ENCODE peak calls at places on chromosomes 13 and 19, in eight cellular contexts. U, F, L, O, P, J, B and Z are unnamed samples.

GRCh38 chr19:19405919-19406877 is 723 bp downstream of the GATAD2A start:
- DNase-seq in B (peak; percentile 52), J (peak; percentile 23), O (peak; percentile 49), L (peak; percentile 50), U (peak; percentile 78), F (peak; percentile 56), P (peak; percentile 52), Z (no peak)

GRCh38 chr19:13260883-13261653 is 110.9 kb downstream of the IER2 start:
- DNase-seq in F (no peak), L (peak; percentile 55), P (peak; percentile 90), U (no peak), O (peak; percentile 33), B (peak; percentile 68), J (peak; percentile 55), Z (peak; percentile 63)

GRCh38 chr19:41541990-41542584 is 33.9 kb upstream of the CEACAM21 start:
- DNase-seq in O (peak; percentile 73), B (peak; percentile 49), F (peak; percentile 54), U (peak; percentile 88), P (peak; percentile 86), L (peak; percentile 58), J (peak; percentile 32), Z (no peak)

GRCh38 chr13:24605923-24606372 is 74.3 kb upstream of the ATP12A start:
- DNase-seq in L (peak; percentile 74), P (peak; percentile 44), B (peak; percentile 44), J (peak; percentile 12), U (peak; percentile 72), F (no peak), O (no peak), Z (no peak)

GRCh38 chr13:108915634-108916497 is 286.5 kb downstream of the MYO16 start:
- DNase-seq in J (peak; percentile 81), B (peak; percentile 91), L (peak; percentile 92), P (peak; percentile 81), F (peak; percentile 68), O (peak; percentile 95), U (peak; percentile 87), Z (peak; percentile 82)

GRCh38 chr13:113564331-113565023 is 20.1 kb upstream of the TFDP1 start:
- DNase-seq in J (no peak), F (no peak), U (peak; percentile 31), O (peak; percentile 20), P (no peak), L (no peak), B (no peak), Z (no peak)

GRCh38 chr13:40221460-40222201 is 444.8 kb downstream of the FOXO1 start:
- DNase-seq in O (no peak), B (peak; percentile 69), F (no peak), P (peak; percentile 18), J (peak; percentile 3), L (peak; percentile 90), U (no peak), Z (peak; percentile 83)

GRCh38 chr13:44474122-44474910 is 100.7 kb downstream of the SERP2 start:
- DNase-seq in O (no peak), U (no peak), J (peak; percentile 22), F (no peak), L (peak; percentile 31), P (no peak), B (peak; percentile 17), Z (no peak)

GRCh38 chr19:4717966-4718701 is 5.5 kb downstream of the DPP9 start:
- DNase-seq in L (no peak), B (no peak), P (no peak), J (no peak), F (no peak), O (no peak), U (no peak), Z (no peak)

GRCh38 chr13:77717508-77717907 is 20.0 kb downstream of the SLAIN1 start:
- DNase-seq in O (no peak), P (no peak), U (no peak), B (no peak), F (no peak), L (no peak), J (no peak), Z (no peak)

GRCh38 chr19:19402656-19403372 is 2.7 kb upstream of the GATAD2A start:
- DNase-seq in L (peak; percentile 68), U (no peak), O (no peak), P (no peak), F (no peak), B (peak; percentile 52), J (no peak), Z (no peak)

GRCh38 chr13:19634129-19634740 is 776 bp downstream of the MPHOSPH8 start:
- DNase-seq in F (peak; percentile 34), B (peak; percentile 55), P (no peak), U (peak; percentile 53), O (peak; percentile 33), L (peak; percentile 50), J (peak; percentile 12), Z (no peak)

GRCh38 chr19:50264483-50265186 is 61.2 kb downstream of the MYH14 start:
- DNase-seq in P (no peak), U (peak; percentile 71), F (no peak), J (no peak), O (no peak), B (no peak), L (no peak), Z (no peak)

GRCh38 chr19:5340637-5341447 is at the start of gene PTPRS:
- DNase-seq in U (peak; percentile 95), P (peak; percentile 51), L (peak; percentile 90), O (peak; percentile 77), J (peak; percentile 86), F (peak; percentile 83), B (peak; percentile 75), Z (peak; percentile 9)

GRCh38 chr13:46613409-46614049 is 60.6 kb downstream of the LRCH1 start:
- DNase-seq in L (no peak), J (no peak), O (no peak), P (no peak), B (no peak), F (no peak), U (no peak), Z (no peak)

GRCh38 chr19:858868-859843 is at the start of gene CFD:
- DNase-seq in O (peak; percentile 38), P (no peak), B (no peak), L (no peak), U (no peak), J (peak; percentile 55), F (peak; percentile 88), Z (no peak)

GRCh38 chr19:32173836-32174235 is 171.6 kb upstream of the ZNF507 start:
- DNase-seq in U (no peak), F (no peak), P (no peak), L (no peak), B (no peak), O (no peak), J (no peak), Z (no peak)

GRCh38 chr13:43574601-43575000 is 212.2 kb downstream of the ENOX1 start:
- DNase-seq in J (no peak), L (peak; percentile 19), P (no peak), B (no peak), U (no peak), F (no peak), O (no peak), Z (no peak)

GRCh38 chr19:43560687-43561086 is 14.6 kb downstream of the XRCC1 start:
- DNase-seq in L (no peak), F (no peak), U (peak; percentile 53), P (no peak), O (no peak), B (no peak), J (no peak), Z (no peak)
- TF ChIP-seq CTCF in L (no peak), F (no peak), U (peak; percentile 41), P (no peak), O (no peak), B (no peak), J (no peak), Z (peak; percentile 12)

GRCh38 chr13:51846756-51847155 is 1.8 kb upstream of the TMEM272 start:
- DNase-seq in L (no peak), O (no peak), B (no peak), F (no peak), J (no peak), P (no peak), U (no peak), Z (no peak)

GRCh38 chr13:51845574-51846318 is 769 bp upstream of the TMEM272 start:
- DNase-seq in F (no peak), O (no peak), P (no peak), B (no peak), J (no peak), U (no peak), L (no peak), Z (no peak)

GRCh38 chr13:51848674-51849073 is 3.7 kb upstream of the TMEM272 start:
- DNase-seq in L (peak; percentile 18), J (no peak), B (peak; percentile 46), F (no peak), P (no peak), O (no peak), U (no peak), Z (peak; percentile 12)

GRCh38 chr13:51844862-51845573 is at the start of gene TMEM272:
- DNase-seq in B (peak; percentile 45), L (peak; percentile 60), U (peak; percentile 90), P (peak; percentile 26), F (peak; percentile 46), J (peak; percentile 42), O (peak; percentile 57), Z (no peak)

GRCh38 chr13:51849145-51850101 is 4.4 kb upstream of the TMEM272 start:
- DNase-seq in B (peak; percentile 20), F (no peak), J (peak; percentile 7), U (peak; percentile 95), P (peak; percentile 51), L (peak; percentile 25), O (no peak), Z (no peak)
- TF ChIP-seq CTCF in B (peak; percentile 58), F (peak; percentile 15), J (peak; percentile 52), U (peak; percentile 93), P (peak; percentile 73), L (peak; percentile 76), O (no peak), Z (peak; percentile 55)

GRCh38 chr13:79642596-79642995 is 161.6 kb downstream of the NDFIP2 start:
- DNase-seq in F (no peak), O (no peak), U (no peak), J (no peak), B (peak; percentile 13), P (no peak), L (no peak), Z (no peak)
- TF ChIP-seq CTCF in F (no peak), O (no peak), U (peak; percentile 33), J (no peak), B (no peak), P (no peak), L (no peak), Z (no peak)

DNA sequence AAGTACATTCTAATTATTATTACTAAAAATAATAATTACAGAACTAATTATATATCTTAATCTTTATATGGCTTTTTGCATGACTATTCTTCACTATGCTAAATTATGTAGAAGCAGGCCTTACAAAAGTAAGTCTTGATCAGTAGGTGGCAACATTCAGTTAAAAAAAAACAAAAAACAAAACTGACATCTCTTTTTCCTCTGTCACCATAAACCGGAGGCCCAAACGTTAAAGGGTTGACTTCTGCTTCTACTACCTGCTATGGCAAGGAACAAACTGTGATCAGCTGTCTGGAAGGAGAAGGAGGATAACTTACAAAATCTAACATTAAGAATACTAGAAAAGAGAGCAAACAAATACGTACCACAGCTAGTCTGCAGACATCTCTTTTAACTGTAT is 1525.6 kb downstream of the SLITRK1 start:
- DNase-seq in U (no peak), P (no peak), F (no peak), L (peak; percentile 12), J (no peak), O (no peak), B (peak; percentile 31), Z (no peak)
- TF ChIP-seq CTCF in U (peak; percentile 53), P (no peak), F (no peak), L (peak; percentile 12), J (no peak), O (no peak), B (peak; percentile 23), Z (no peak)